ENCODE peak calls at places on chromosomes 16 and 17, in nine cellular contexts. L is ACHN, K is SHP77, Q is GM04503, O is occipital lobe, A is heart right ventricle, Z is substantia nigra, I is T-helper 17 cell, S is NCI-H748 treated with DMSO at 0.1 percent for 48 hours. R is an unnamed sample.

GRCh38 chr17:42378597-42379594 is 9.3 kb downstream of the STAT3 start:
- DNase-seq in L (peak), K (no peak), Q (no peak), O (no peak), A (peak), Z (no peak), I (no peak), S (no peak), R (no peak)

GRCh38 chr17:50938821-50939541 is 72.8 kb upstream of the TOB1 start:
- DNase-seq in L (no peak), K (no peak), Q (no peak), O (no peak), A (no peak), Z (no peak), I (no peak), S (no peak), R (no peak)

GRCh38 chr17:74970395-74970794 is 2.2 kb downstream of the HID1 start:
- DNase-seq in L (no peak), K (no peak), Q (no peak), O (no peak), A (peak), Z (no peak), I (no peak), S (no peak), R (no peak)

GRCh38 chr17:14582996-14583395 is 282.1 kb downstream of the HS3ST3B1 start:
- DNase-seq in L (no peak), K (no peak), Q (no peak), O (no peak), A (no peak), Z (no peak), I (no peak), S (no peak), R (no peak)

GRCh38 chr17:21029032-21029431 is 13.8 kb downstream of the USP22 start:
- DNase-seq in L (no peak), K (no peak), Q (peak), O (no peak), A (no peak), Z (no peak), I (no peak), S (no peak), R (no peak)

GRCh38 chr17:78269893-78270490 is 38.6 kb downstream of the TMEM235 start:
- DNase-seq in L (no peak), K (no peak), Q (no peak), O (no peak), A (no peak), Z (no peak), I (no peak), S (no peak), R (no peak)

GRCh38 chr17:13002761-13003453 is 14.9 kb downstream of the ELAC2 start:
- DNase-seq in L (peak), K (peak), Q (no peak), O (peak), A (peak), Z (peak), I (peak), S (peak), R (peak)

GRCh38 chr17:7440823-7441174 is 1.5 kb downstream of the FGF11 start:
- DNase-seq in L (peak), K (no peak), Q (no peak), O (no peak), A (peak), Z (peak), I (no peak), S (no peak), R (no peak)

GRCh38 chr17:61464121-61464905 is 12.1 kb downstream of the TBX4 start:
- DNase-seq in L (no peak), K (no peak), Q (no peak), O (no peak), A (no peak), Z (no peak), I (no peak), S (no peak), R (no peak)

GRCh38 chr17:50062323-50063243 is 6.7 kb downstream of the ITGA3 start:
- DNase-seq in L (peak), K (no peak), Q (no peak), O (no peak), A (peak), Z (no peak), I (no peak), S (no peak), R (peak)

GRCh38 chr17:50588391-50589111 is 28.0 kb downstream of the CACNA1G start:
- DNase-seq in L (no peak), K (no peak), Q (no peak), O (no peak), A (no peak), Z (no peak), I (no peak), S (no peak), R (no peak)

GRCh38 chr16:29686740-29687327 is 7.9 kb downstream of the QPRT start:
- DNase-seq in L (no peak), K (no peak), Q (no peak), O (no peak), A (no peak), Z (no peak), I (no peak), S (no peak), R (no peak)

GRCh38 chr17:17784599-17785264 is 52.1 kb downstream of the SREBF1 start:
- DNase-seq in L (peak), K (peak), Q (no peak), O (peak), A (no peak), Z (no peak), I (no peak), S (no peak), R (no peak)

GRCh38 chr17:42153919-42154491 is 784 bp downstream of the RAB5C start:
- DNase-seq in L (peak), K (no peak), Q (no peak), O (no peak), A (no peak), Z (no peak), I (no peak), S (no peak), R (no peak)

GRCh38 chr16:21277927-21278706 is at the start of gene CRYM:
- DNase-seq in L (peak), K (no peak), Q (no peak), O (no peak), A (peak), Z (no peak), I (no peak), S (peak), R (peak)

GRCh38 chr17:33210240-33210639 is 82.9 kb downstream of the ASIC2 start:
- DNase-seq in L (no peak), K (no peak), Q (no peak), O (no peak), A (no peak), Z (no peak), I (no peak), S (no peak), R (no peak)

GRCh38 chr16:89601906-89602272 is 11.6 kb upstream of the DPEP1 start:
- DNase-seq in L (no peak), K (no peak), Q (no peak), O (no peak), A (no peak), Z (no peak), I (no peak), S (no peak), R (no peak)

GRCh38 chr16:3980311-3981111 is 100.0 kb upstream of the CREBBP start:
- DNase-seq in L (peak), K (no peak), Q (no peak), O (no peak), A (no peak), Z (no peak), I (no peak), S (no peak), R (no peak)

GRCh38 chr17:40355804-40356758 is 8.5 kb downstream of the GJD3 start:
- DNase-seq in L (no peak), K (no peak), Q (no peak), O (no peak), A (no peak), Z (no peak), I (no peak), S (no peak), R (no peak)

GRCh38 chr16:1095450-1096163 is 437 bp downstream of the C1QTNF8 start:
- DNase-seq in L (no peak), K (no peak), Q (no peak), O (no peak), A (no peak), Z (no peak), I (no peak), S (no peak), R (no peak)

GRCh38 chr16:89863741-89864391 is 9.5 kb upstream of the TCF25 start:
- DNase-seq in L (no peak), K (no peak), Q (no peak), O (no peak), A (peak), Z (no peak), I (no peak), S (no peak), R (no peak)

GRCh38 chr17:20008242-20009051 is 712 bp upstream of the SPECC1 start:
- DNase-seq in L (peak), K (peak), Q (no peak), O (no peak), A (peak), Z (no peak), I (no peak), S (no peak), R (peak)

R was measured in NCI-H1105.